ENCODE peak calls at places on chromosomes 7 and 10, in ten cellular contexts. H, K, J, P, C, O, U, N, X and Y are unnamed samples.

GRCh38 chr10:8037199-8037801 is 17.2 kb upstream of the GATA3 start:
- DNase-seq in H (no peak), K (no peak), J (no peak), P (no peak), C (no peak), O (no peak), U (no peak), N (no peak), X (no peak), Y (no peak)

GRCh38 chr7:1081931-1082401 is 5.9 kb upstream of the GPER1 start:
- DNase-seq in H (no peak), K (no peak), J (no peak), P (no peak), C (peak; percentile 12), O (no peak), U (no peak), N (no peak), X (no peak), Y (no peak)

GRCh38 chr10:102612964-102613275 is 31.4 kb upstream of the TRIM8 start:
- DNase-seq in H (no peak), K (no peak), J (no peak), P (no peak), C (no peak), O (no peak), U (no peak), N (no peak), X (no peak), Y (no peak)

GRCh38 chr7:15446722-15447121 is 115.1 kb downstream of the AGMO start:
- DNase-seq in H (no peak), K (no peak), J (no peak), P (no peak), C (no peak), O (no peak), U (no peak), N (no peak), X (no peak), Y (no peak)

GRCh38 chr10:79112898-79113431 is 44.2 kb downstream of the ZMIZ1 start:
- DNase-seq in H (no peak), K (peak; percentile 41), J (peak; percentile 54), P (no peak), C (peak; percentile 60), O (no peak), U (peak; percentile 36), N (peak; percentile 52), X (no peak), Y (peak; percentile 95)

GRCh38 chr7:28718042-28718452 is 240.1 kb downstream of the TRIL start:
- DNase-seq in H (no peak), K (no peak), J (peak; percentile 16), P (no peak), C (peak; percentile 12), O (no peak), U (no peak), N (no peak), X (no peak), Y (no peak)

GRCh38 chr7:81111358-81111757 is 192.5 kb upstream of the SEMA3C start:
- DNase-seq in H (no peak), K (peak; percentile 27), J (no peak), P (no peak), C (peak; percentile 91), O (no peak), U (peak; percentile 35), N (peak; percentile 61), X (no peak), Y (peak; percentile 35)

GRCh38 chr7:114656471-114656870 is 241.9 kb downstream of the FOXP2 start:
- DNase-seq in H (no peak), K (no peak), J (no peak), P (no peak), C (no peak), O (no peak), U (no peak), N (no peak), X (no peak), Y (no peak)

GRCh38 chr10:31032515-31033132 is 959 bp upstream of the ZNF438 start:
- DNase-seq in H (no peak), K (no peak), J (peak; percentile 22), P (no peak), C (no peak), O (no peak), U (no peak), N (no peak), X (no peak), Y (no peak)

GRCh38 chr10:31034041-31034918 is 2.6 kb upstream of the ZNF438 start:
- DNase-seq in H (no peak), K (peak; percentile 17), J (no peak), P (no peak), C (peak; percentile 94), O (no peak), U (peak; percentile 54), N (no peak), X (no peak), Y (no peak)

GRCh38 chr10:31033166-31033565 is 1.5 kb upstream of the ZNF438 start:
- DNase-seq in H (no peak), K (no peak), J (no peak), P (no peak), C (no peak), O (no peak), U (no peak), N (no peak), X (no peak), Y (no peak)

GRCh38 chr10:31037749-31038148 is 6.1 kb upstream of the ZNF438 start:
- DNase-seq in H (no peak), K (no peak), J (no peak), P (no peak), C (no peak), O (no peak), U (no peak), N (no peak), X (no peak), Y (no peak)

DNA sequence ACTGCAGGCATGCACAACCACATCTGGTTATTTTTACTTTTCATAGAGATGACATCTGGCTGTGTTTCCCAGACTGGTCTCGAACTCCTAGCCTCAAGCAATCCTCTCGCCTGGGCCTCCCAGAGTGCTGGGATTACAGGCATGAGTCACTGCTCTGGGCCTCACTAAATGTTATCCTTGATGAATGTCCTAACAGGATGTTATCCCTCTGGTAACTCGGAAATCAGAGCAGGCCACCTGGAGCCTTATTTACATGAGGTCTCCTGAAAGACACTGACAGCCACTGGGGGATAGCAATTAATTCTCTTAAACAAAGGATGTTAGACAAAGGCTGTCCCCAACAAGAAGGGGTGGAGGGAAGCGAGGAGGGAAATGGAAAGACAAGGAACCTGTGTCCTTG is 4.5 kb upstream of the ZNF438 start:
- DNase-seq in H (no peak), K (no peak), J (no peak), P (no peak), C (no peak), O (no peak), U (no peak), N (no peak), X (no peak), Y (no peak)
- H3K27ac ChIP-seq in H (peak overlapping the region; percentile 45), K (no peak overlapping the region), J (no peak overlapping the region), P (no peak overlapping the region), C (no peak overlapping the region), O (no peak overlapping the region), U (no peak overlapping the region), N (no peak overlapping the region), X (no peak overlapping the region), Y (no peak overlapping the region)

DNA sequence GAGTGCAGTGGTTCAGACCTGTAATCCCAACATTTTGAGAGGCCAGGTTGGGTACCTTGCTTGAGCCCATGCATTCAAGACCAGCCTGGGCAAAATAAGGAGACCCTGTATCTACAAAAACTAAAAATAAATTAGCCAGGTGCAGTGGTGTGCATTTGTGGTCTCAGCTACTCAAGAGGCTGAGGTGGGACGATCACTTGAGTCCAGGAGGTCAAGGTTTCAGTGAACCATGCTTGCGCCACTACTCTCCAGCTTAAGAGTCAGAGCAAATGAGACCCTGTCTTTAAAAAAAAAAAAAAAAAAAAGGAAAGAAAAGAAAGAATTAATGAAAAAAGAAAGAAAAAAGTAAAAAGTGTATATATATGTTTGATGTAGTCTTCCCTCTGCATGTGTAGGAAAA is 24.7 kb downstream of the MICU1 start:
- DNase-seq in H (no peak), K (no peak), J (no peak), P (no peak), C (no peak), O (no peak), U (no peak), N (no peak), X (no peak), Y (no peak)
- H3K27ac ChIP-seq in H (no peak overlapping the region), K (no peak overlapping the region), J (no peak overlapping the region), P (no peak overlapping the region), C (no peak overlapping the region), O (no peak overlapping the region), U (no peak overlapping the region), N (no peak overlapping the region), X (no peak overlapping the region), Y (no peak overlapping the region)

DNA sequence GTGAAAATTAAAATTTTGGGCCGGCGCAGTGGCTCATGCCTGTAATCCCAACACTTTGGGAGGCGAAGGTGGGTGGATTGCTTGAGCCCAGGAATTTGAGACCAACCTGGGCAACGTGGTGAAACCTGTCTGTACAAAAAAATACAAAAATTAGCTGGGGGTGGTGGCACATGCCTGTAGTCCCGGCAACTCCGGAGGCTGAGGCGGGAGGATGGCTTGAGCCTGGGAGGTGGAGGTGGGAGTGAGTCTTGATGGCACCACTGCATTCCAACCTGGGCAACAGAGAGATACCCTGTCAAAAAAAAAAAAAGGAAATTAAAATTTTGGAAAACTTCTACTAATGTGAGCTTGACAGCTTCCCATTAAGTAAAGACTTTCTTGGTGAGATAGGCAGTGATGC is 3.1 kb downstream of the SRRT start:
- DNase-seq in H (no peak), K (no peak), J (no peak), P (no peak), C (no peak), O (no peak), U (no peak), N (no peak), X (no peak), Y (no peak)
- H3K27ac ChIP-seq in H (no peak overlapping the region), K (no peak overlapping the region), J (no peak overlapping the region), P (no peak overlapping the region), C (no peak overlapping the region), O (no peak overlapping the region), U (no peak overlapping the region), N (no peak overlapping the region), X (no peak overlapping the region), Y (peak overlapping the region; percentile 23)

GRCh38 chr7:45401851-45402250 is 172.3 kb upstream of the ADCY1 start:
- DNase-seq in H (no peak), K (no peak), J (no peak), P (no peak), C (no peak), O (no peak), U (no peak), N (no peak), X (no peak), Y (no peak)
- H3K27ac ChIP-seq in H (no peak overlapping the region), K (no peak overlapping the region), J (no peak overlapping the region), P (no peak overlapping the region), C (no peak overlapping the region), O (no peak overlapping the region), U (no peak overlapping the region), N (no peak overlapping the region), X (no peak overlapping the region), Y (no peak overlapping the region)

GRCh38 chr10:15863323-15863722 is 3.0 kb upstream of the MINDY3 start:
- DNase-seq in H (no peak), K (no peak), J (no peak), P (no peak), C (no peak), O (no peak), U (no peak), N (no peak), X (no peak), Y (no peak)
- H3K27ac ChIP-seq in H (no peak overlapping the region), K (no peak overlapping the region), J (no peak overlapping the region), P (no peak overlapping the region), C (no peak overlapping the region), O (no peak overlapping the region), U (no peak overlapping the region), N (no peak overlapping the region), X (no peak overlapping the region), Y (no peak overlapping the region)